ENCODE peak calls at places on chromosomes 6 and 20, in four cellular contexts. B is esophagus muscularis mucosa, U is mammary epithelial cell, P is fibroblast of mammary gland. N is an unnamed sample.

GRCh38 chr20:19583532-19584175 is 174.4 kb upstream of the RIN2 start:
- DNase-seq in U (peak; percentile 22), P (peak; percentile 34), B (no peak), N (peak; percentile 85)

GRCh38 chr6:129866688-129867087 is 5.6 kb upstream of the TMEM244 start:
- DNase-seq in P (no peak), B (no peak), U (no peak), N (no peak)

GRCh38 chr6:125095501-125096301 is 57.9 kb upstream of the TPD52L1 start:
- DNase-seq in U (peak; percentile 63), P (peak; percentile 78), B (no peak), N (no peak)

GRCh38 chr6:167576050-167576741 is 250.5 kb upstream of the AFDN start:
- DNase-seq in U (no peak), B (peak; percentile 68), P (no peak), N (no peak)

GRCh38 chr6:5025911-5026819 is 22.3 kb upstream of the RPP40 start:
- DNase-seq in P (peak; percentile 33), B (peak; percentile 91), U (no peak), N (no peak)

GRCh38 chr6:62998022-62998421 is 213.2 kb upstream of the FKBP1C start:
- DNase-seq in P (no peak), B (no peak), U (no peak), N (no peak)

GRCh38 chr20:18628330-18628941 is 40.6 kb downstream of the DTD1 start:
- DNase-seq in B (no peak), P (no peak), U (peak; percentile 8), N (no peak)

GRCh38 chr20:42435230-42435629 is 754.5 kb downstream of the PTPRT start:
- DNase-seq in U (no peak), B (no peak), P (no peak), N (no peak)

GRCh38 chr6:154460306-154461071 is 50.0 kb downstream of the CNKSR3 start:
- DNase-seq in B (no peak), U (peak; percentile 52), P (peak; percentile 76), N (no peak)

GRCh38 chr6:166029506-166029905 is 138.1 kb downstream of the TBXT start:
- DNase-seq in B (no peak), P (peak; percentile 81), U (no peak), N (no peak)

GRCh38 chr6:3740551-3741476 is 10.7 kb downstream of the PXDC1 start:
- DNase-seq in P (no peak), U (no peak), B (no peak), N (no peak)

GRCh38 chr6:146770965-146771735 is 172.4 kb downstream of the ADGB start:
- DNase-seq in B (no peak), U (no peak), P (no peak), N (no peak)

GRCh38 chr20:61493798-61494305 is 241.8 kb downstream of the CDH4 start:
- DNase-seq in P (no peak), U (no peak), B (no peak), N (no peak)

GRCh38 chr6:156869986-156870398 is 92.8 kb downstream of the ARID1B start:
- DNase-seq in P (no peak), B (no peak), U (no peak), N (no peak)

GRCh38 chr6:42988486-42989020 is 4.2 kb downstream of the PPP2R5D start:
- DNase-seq in P (peak; percentile 83), B (no peak), U (no peak), N (no peak)

GRCh38 chr6:163311830-163312229 is 102.7 kb upstream of the QKI start:
- DNase-seq in P (no peak), U (peak; percentile 31), B (no peak), N (no peak)

GRCh38 chr6:19754686-19755085 is 82.5 kb upstream of the ID4 start:
- DNase-seq in B (no peak), U (no peak), P (no peak), N (no peak)

GRCh38 chr6:125251516-125252229 is 50.1 kb downstream of the HDDC2 start:
- DNase-seq in P (no peak), U (no peak), B (no peak), N (no peak)

GRCh38 chr20:63740501-63741353 is 1.2 kb downstream of the SLC2A4RG start:
- DNase-seq in B (peak; percentile 97), P (peak; percentile 89), U (peak; percentile 84), N (peak; percentile 96)

GRCh38 chr6:19999319-20000191 is 162.4 kb downstream of the ID4 start:
- DNase-seq in U (peak; percentile 65), P (peak; percentile 28), B (peak; percentile 88), N (no peak)

GRCh38 chr6:44058617-44059358 is 68.5 kb downstream of the MRPL14 start:
- DNase-seq in B (peak; percentile 95), U (peak; percentile 99), P (peak; percentile 100), N (peak; percentile 87)

GRCh38 chr6:83474309-83474708 is 38.0 kb upstream of the PRSS35 start:
- DNase-seq in B (no peak), U (no peak), P (peak; percentile 41), N (no peak)

GRCh38 chr6:4466769-4467480 is 309.3 kb upstream of the CDYL start:
- DNase-seq in B (no peak), P (peak; percentile 16), U (no peak), N (no peak)

GRCh38 chr6:113406051-113406695 is 451.0 kb upstream of the MARCKS start:
- DNase-seq in B (no peak), P (peak; percentile 59), U (no peak), N (no peak)

DNA sequence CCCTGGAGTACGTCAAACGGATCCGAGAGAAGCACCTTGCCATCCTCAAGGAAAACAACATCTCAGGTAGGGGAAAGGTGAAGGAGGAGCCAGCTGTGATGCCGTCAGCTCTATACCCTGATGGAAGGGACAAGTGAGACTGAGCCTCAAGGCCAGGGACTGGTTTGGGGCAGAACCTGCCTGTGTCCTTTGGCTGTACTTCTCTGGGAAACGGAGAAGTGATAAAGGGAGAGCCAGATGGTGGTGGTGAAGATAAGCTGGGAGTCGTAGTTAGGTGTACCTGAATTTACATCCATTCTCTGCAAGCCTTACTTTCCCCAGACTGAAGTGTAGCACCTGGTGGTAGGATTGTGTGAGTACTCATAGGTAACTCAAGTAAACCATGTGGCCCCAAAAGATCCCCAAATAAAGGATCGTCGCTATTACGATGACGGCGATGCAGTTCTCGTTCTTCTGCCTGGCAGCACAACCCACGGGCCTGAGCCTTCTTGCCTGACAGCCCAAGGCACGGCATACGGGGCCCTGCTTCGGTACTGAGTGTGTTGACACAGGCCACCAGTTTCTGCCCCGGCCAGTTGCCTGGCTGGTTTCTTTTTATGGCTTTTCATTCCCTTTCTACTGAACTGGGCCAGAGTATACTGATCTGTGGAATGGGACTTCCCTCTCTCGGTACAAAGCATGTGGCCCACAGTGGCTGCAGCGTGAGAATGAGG is 10.6 kb downstream of the PCIF1 start:
- DNase-seq in B (no peak), P (no peak), U (no peak), N (no peak)
- TF ChIP-seq CTCF in B (no peak), P (no peak), U (peak; percentile 15), N (no peak)

GRCh38 chr6:150575840-150576239 is 23.8 kb upstream of the PLEKHG1 start:
- DNase-seq in U (no peak), P (no peak), B (no peak), N (no peak)

GRCh38 chr6:150580489-150580888 is 19.2 kb upstream of the PLEKHG1 start:
- DNase-seq in B (no peak), U (no peak), P (no peak), N (no peak)

GRCh38 chr6:150584065-150584464 is 15.6 kb upstream of the PLEKHG1 start:
- DNase-seq in P (no peak), U (no peak), B (no peak), N (no peak)

GRCh38 chr6:150576651-150577226 is 22.9 kb upstream of the PLEKHG1 start:
- DNase-seq in U (no peak), P (no peak), B (no peak), N (no peak)

GRCh38 chr6:150579611-150580010 is 20.1 kb upstream of the PLEKHG1 start:
- DNase-seq in B (no peak), P (no peak), U (no peak), N (no peak)
- TF ChIP-seq CTCF in B (no peak), P (no peak), U (no peak), N (no peak)

GRCh38 chr20:884983-885952 is 30.9 kb downstream of the ANGPT4 start:
- DNase-seq in B (no peak), U (peak; percentile 16), P (peak; percentile 9), N (no peak)
- TF ChIP-seq CTCF in B (no peak), U (peak; percentile 23), P (no peak), N (no peak)

DNA sequence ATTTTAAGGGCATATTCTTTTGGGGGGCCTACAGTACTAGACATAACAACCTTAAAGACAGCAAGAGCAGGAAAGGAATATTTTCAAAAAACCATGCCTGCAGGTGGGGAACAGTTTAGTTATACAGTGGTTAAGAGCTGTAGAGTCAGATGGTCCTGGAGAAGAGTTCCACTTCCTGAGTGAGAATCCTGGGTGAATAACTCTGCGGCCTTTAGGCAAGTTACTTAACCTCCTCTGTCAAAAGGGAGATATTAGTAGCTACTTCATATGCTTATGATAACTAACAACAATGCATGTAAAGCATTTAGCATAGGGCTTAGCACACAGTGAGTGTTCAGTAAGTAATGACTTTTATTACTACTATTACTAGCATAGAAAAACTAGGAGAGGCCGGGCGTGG is 119.2 kb upstream of the TAB2 start:
- DNase-seq in U (no peak), B (no peak), P (no peak), N (no peak)
- TF ChIP-seq CTCF in U (no peak), B (no peak), P (no peak), N (no peak)

GRCh38 chr6:95544517-95545225 is 32.7 kb upstream of the MANEA start:
- DNase-seq in B (no peak), P (no peak), U (no peak), N (no peak)

GRCh38 chr6:95545226-95545625 is 32.1 kb upstream of the MANEA start:
- DNase-seq in P (peak; percentile 81), B (no peak), U (no peak), N (no peak)

GRCh38 chr6:95547043-95547442 is 30.3 kb upstream of the MANEA start:
- DNase-seq in B (no peak), P (no peak), U (no peak), N (no peak)

GRCh38 chr6:95545691-95546090 is 31.6 kb upstream of the MANEA start:
- DNase-seq in U (no peak), P (peak; percentile 39), B (no peak), N (no peak)

DNA sequence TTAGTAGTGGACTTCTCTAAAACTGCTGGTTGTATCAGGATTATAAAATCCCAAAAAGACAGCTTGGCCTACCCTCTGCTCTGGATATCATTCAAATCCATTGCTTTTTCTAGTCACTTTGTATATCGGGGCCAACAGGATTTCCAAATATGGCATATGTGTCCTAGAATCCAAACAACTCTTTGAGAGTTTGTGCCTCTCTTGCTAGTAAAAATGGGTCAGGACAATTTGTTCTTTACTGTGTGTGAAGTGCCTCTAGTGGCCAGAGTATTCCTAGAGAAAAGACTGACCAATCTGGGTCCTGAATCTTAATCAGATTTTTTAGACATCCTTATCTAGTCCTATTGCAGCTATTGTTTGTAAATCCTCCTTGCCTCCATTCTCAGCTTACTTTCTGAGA is 33.5 kb upstream of the MANEA start:
- DNase-seq in P (no peak), U (no peak), B (no peak), N (no peak)
- TF ChIP-seq CTCF in P (peak; percentile 14), U (no peak), B (peak; percentile 12), N (no peak)

GRCh38 chr20:38294334-38294592 is 9.7 kb upstream of the BPI start:
- DNase-seq in U (no peak), B (no peak), P (no peak), N (no peak)

GRCh38 chr20:38293490-38294333 is 10.2 kb upstream of the BPI start:
- DNase-seq in B (no peak), U (peak; percentile 31), P (no peak), N (no peak)

GRCh38 chr20:38291961-38292360 is 12.0 kb upstream of the BPI start:
- DNase-seq in P (no peak), U (no peak), B (no peak), N (no peak)

GRCh38 chr20:38291582-38291918 is 12.4 kb upstream of the BPI start:
- DNase-seq in P (no peak), U (no peak), B (no peak), N (no peak)

GRCh38 chr20:38290829-38291581 is 13.0 kb upstream of the BPI start:
- DNase-seq in P (peak; percentile 85), B (no peak), U (no peak), N (no peak)
- TF ChIP-seq CTCF in P (peak; percentile 58), B (peak; percentile 39), U (peak; percentile 13), N (no peak)